ENCODE peak calls at places on chromosomes 3 and 15, in five cellular contexts. B is colonic mucosa, V is mammary epithelial cell, W is foreskin fibroblast, S is upper lobe of right lung. G is an unnamed sample.
A peak's percentile ranks its signal among the peaks of the same experiment; 100 is the strongest.

GRCh38 chr3:166527325-166527724 is 690.1 kb upstream of the BCHE start:
- DNase-seq in B (no peak), V (peak; percentile 10), W (no peak), S (no peak), G (no peak)

GRCh38 chr15:98796685-98797084 is 148.3 kb downstream of the IGF1R start:
- DNase-seq in B (no peak), V (no peak), W (no peak), S (no peak), G (no peak)

GRCh38 chr15:68278345-68279217 is 1.0 kb downstream of the FEM1B start:
- DNase-seq in B (peak; percentile 49), V (peak; percentile 54), W (peak; percentile 37), S (no peak), G (no peak)

GRCh38 chr15:80861776-80862175 is 82.6 kb downstream of the CEMIP start:
- DNase-seq in B (no peak), V (peak; percentile 10), W (no peak), S (peak; percentile 35), G (no peak)

GRCh38 chr15:68503791-68504720 is 72.1 kb upstream of the ITGA11 start:
- DNase-seq in B (peak; percentile 13), V (no peak), W (peak; percentile 23), S (no peak), G (no peak)

GRCh38 chr3:109050591-109051167 is 67.3 kb downstream of the MORC1 start:
- DNase-seq in B (peak; percentile 23), V (peak; percentile 7), W (peak; percentile 0), S (no peak), G (no peak)

GRCh38 chr15:78873796-78874761 is 1.4 kb downstream of the MORF4L1 start:
- DNase-seq in B (peak; percentile 36), V (peak; percentile 16), W (peak; percentile 47), S (no peak), G (no peak)

GRCh38 chr3:41507336-41508062 is 308.2 kb downstream of the CTNNB1 start:
- DNase-seq in B (no peak), V (no peak), W (no peak), S (no peak), G (no peak)

GRCh38 chr3:39250116-39250747 is 29.6 kb downstream of the CX3CR1 start:
- DNase-seq in B (no peak), V (no peak), W (no peak), S (no peak), G (no peak)

GRCh38 chr15:74780983-74781672 is 752 bp upstream of the CSK start:
- DNase-seq in B (peak; percentile 51), V (peak; percentile 47), W (peak; percentile 72), S (no peak), G (no peak)

GRCh38 chr15:40029979-40030893 is 8.7 kb downstream of the SRP14 start:
- DNase-seq in B (peak; percentile 52), V (no peak), W (peak; percentile 46), S (no peak), G (no peak)

GRCh38 chr15:79209690-79210089 is 72.8 kb upstream of the ANKRD34C start:
- DNase-seq in B (no peak), V (no peak), W (no peak), S (no peak), G (no peak)

GRCh38 chr3:59451800-59452741 is 402.2 kb upstream of the CFAP20DC start:
- DNase-seq in B (no peak), V (no peak), W (no peak), S (no peak), G (no peak)

GRCh38 chr15:73258271-73259108 is 110.3 kb downstream of the HCN4 start:
- DNase-seq in B (no peak), V (no peak), W (no peak), S (no peak), G (no peak)

GRCh38 chr15:93028632-93029612 is 60.1 kb downstream of the RGMA start:
- DNase-seq in B (peak; percentile 43), V (peak; percentile 90), W (peak; percentile 94), S (peak; percentile 93), G (no peak)

GRCh38 chr3:40768536-40768935 is 243.8 kb downstream of the ZNF621 start:
- DNase-seq in B (no peak), V (peak; percentile 39), W (no peak), S (no peak), G (no peak)

GRCh38 chr3:101847328-101847727 is 2.0 kb upstream of the NFKBIZ start:
- DNase-seq in B (no peak), V (no peak), W (no peak), S (no peak), G (no peak)

GRCh38 chr3:186534113-186534669 is 10.0 kb downstream of the CRYGS start:
- DNase-seq in B (no peak), V (no peak), W (no peak), S (no peak), G (no peak)

GRCh38 chr15:67149859-67150824 is 84.7 kb downstream of the SMAD3 start:
- DNase-seq in B (no peak), V (peak; percentile 97), W (peak; percentile 96), S (no peak), G (no peak)

GRCh38 chr3:116386168-116386567 is 59.1 kb downstream of the LSAMP start:
- DNase-seq in B (no peak), V (no peak), W (no peak), S (no peak), G (no peak)

GRCh38 chr15:58934114-58934447 is 602 bp upstream of the SLTM start:
- DNase-seq in B (no peak), V (no peak), W (no peak), S (no peak), G (no peak)
- TF ChIP-seq CTCF in B (no peak), V (no peak), W (no peak), S (no peak), G (no peak)

GRCh38 chr3:124033360-124034015 is 41.6 kb upstream of the ROPN1 start:
- DNase-seq in B (no peak), V (peak; percentile 1), W (peak; percentile 7), S (peak; percentile 66), G (no peak)

GRCh38 chr3:124034809-124035152 is 42.9 kb upstream of the ROPN1 start:
- DNase-seq in B (no peak), V (no peak), W (no peak), S (no peak), G (no peak)

GRCh38 chr3:124032881-124033359 is 41.0 kb upstream of the ROPN1 start:
- DNase-seq in B (peak; percentile 91), V (peak; percentile 77), W (peak; percentile 91), S (peak; percentile 91), G (peak; percentile 88)

GRCh38 chr3:124035463-124036121 is 43.7 kb upstream of the ROPN1 start:
- DNase-seq in B (no peak), V (no peak), W (no peak), S (no peak), G (no peak)

DNA sequence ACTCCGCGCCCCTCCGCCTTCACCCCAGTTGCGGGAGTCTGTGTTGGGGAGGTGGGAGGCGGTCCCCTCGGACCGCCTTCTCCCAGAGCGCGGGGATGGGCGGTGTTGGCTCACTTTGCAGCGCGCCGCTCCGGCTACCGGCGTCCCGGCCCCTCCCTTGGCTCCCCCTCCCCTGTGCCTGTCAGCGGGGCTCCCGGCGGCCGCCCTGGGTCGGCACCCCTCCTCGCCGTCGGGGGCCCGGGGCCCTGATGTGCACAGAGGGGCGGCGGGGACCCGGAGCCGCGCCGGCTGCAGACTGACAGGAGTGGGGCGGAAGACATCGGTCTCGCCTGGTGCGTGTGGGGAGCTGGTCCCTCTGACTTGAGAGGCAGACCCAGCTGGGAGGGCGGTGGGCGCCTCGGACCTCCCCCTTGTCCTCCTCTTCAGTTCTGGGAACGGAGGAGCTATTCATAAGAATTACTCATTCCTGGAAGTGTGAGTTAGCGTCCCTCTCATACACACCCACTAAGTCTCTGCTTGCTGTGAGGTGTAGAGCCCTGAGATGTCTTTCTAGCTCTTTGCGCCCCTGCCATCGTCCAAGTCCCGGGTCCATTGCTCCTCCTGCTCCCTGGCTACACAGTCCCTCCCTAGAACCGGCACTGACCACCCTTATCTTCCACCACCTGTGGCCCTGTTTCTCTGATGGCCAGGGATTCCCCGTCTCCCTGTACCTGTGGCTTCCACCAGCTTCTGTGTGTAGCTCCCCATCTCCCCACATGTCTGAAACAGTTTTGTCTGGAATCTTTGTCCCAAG is 42.3 kb upstream of the ROPN1 start:
- DNase-seq in B (peak; percentile 31), V (no peak), W (peak; percentile 25), S (peak; percentile 66), G (no peak)
- H3K4me3 ChIP-seq in B (peak overlapping the region; percentile 71), V (peak overlapping the region; percentile 49), W (peak overlapping the region; percentile 63), S (peak overlapping the region; percentile 68), G (peak overlapping the region; percentile 85)

GRCh38 chr3:174619244-174619643 is 239.9 kb upstream of the NAALADL2 start:
- DNase-seq in B (no peak), V (no peak), W (no peak), S (no peak), G (no peak)

GRCh38 chr3:174620855-174621457 is 238.2 kb upstream of the NAALADL2 start:
- DNase-seq in B (no peak), V (no peak), W (no peak), S (no peak), G (no peak)

GRCh38 chr3:174618368-174618767 is 240.8 kb upstream of the NAALADL2 start:
- DNase-seq in B (no peak), V (no peak), W (no peak), S (no peak), G (no peak)

GRCh38 chr3:174620138-174620537 is 239.0 kb upstream of the NAALADL2 start:
- DNase-seq in B (no peak), V (peak; percentile 9), W (peak; percentile 36), S (no peak), G (no peak)
- TF ChIP-seq CTCF in B (no peak), V (peak; percentile 38), W (no peak), S (no peak), G (no peak)

GRCh38 chr15:42058791-42059190 is 35.6 kb downstream of the PLA2G4D start:
- DNase-seq in B (no peak), V (no peak), W (no peak), S (no peak), G (no peak)

GRCh38 chr15:42059661-42060476 is 34.5 kb downstream of the PLA2G4D start:
- DNase-seq in B (peak; percentile 78), V (no peak), W (peak; percentile 58), S (peak; percentile 72), G (peak; percentile 30)

GRCh38 chr15:42057744-42058646 is 36.4 kb downstream of the PLA2G4D start:
- DNase-seq in B (peak; percentile 31), V (no peak), W (no peak), S (no peak), G (peak; percentile 16)

GRCh38 chr15:42053914-42054313 is 33.1 kb upstream of the PLA2G4E start:
- DNase-seq in B (peak; percentile 13), V (no peak), W (no peak), S (peak; percentile 80), G (peak; percentile 86)

GRCh38 chr15:42056934-42057743 is 36.3 kb upstream of the PLA2G4E start:
- DNase-seq in B (peak; percentile 88), V (peak; percentile 100), W (peak; percentile 75), S (peak; percentile 92), G (peak; percentile 82)
- H3K4me3 ChIP-seq in B (peak overlapping the region; percentile 15), V (peak overlapping the region; percentile 50), W (no peak overlapping the region), S (peak overlapping the region; percentile 12), G (peak overlapping the region; percentile 42)

DNA sequence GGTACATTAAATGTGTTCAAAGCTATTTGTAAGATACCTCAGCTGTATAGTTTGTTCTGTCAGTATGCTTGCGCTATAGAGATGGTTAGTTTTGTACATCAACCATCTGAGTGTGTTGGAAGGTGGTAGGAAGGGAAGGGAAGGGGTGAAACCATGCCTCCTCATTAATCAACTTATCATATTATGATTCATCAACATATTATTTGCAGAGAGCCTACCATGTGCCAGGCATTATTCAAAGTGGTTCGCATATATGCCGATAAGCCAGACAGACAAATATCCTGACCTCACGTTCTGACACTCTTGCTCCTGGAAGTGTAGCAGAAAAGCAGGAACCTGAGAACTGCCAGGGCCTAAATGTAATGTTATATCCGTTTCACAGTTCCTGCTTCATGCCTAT is 248.1 kb upstream of the NR2E3 start:
- DNase-seq in B (no peak), V (peak; percentile 64), W (no peak), S (no peak), G (no peak)
- TF ChIP-seq CTCF in B (no peak), V (no peak), W (no peak), S (no peak), G (no peak)

GRCh38 chr3:142912440-142913172 is 23.7 kb upstream of the PCOLCE2 start:
- DNase-seq in B (no peak), V (no peak), W (peak; percentile 52), S (no peak), G (no peak)
- H3K4me3 ChIP-seq in B (no peak overlapping the region), V (no peak overlapping the region), W (no peak overlapping the region), S (no peak overlapping the region), G (no peak overlapping the region)

G was measured in breast epithelium.